ENCODE peak calls at places on chromosome 18, in four cellular contexts. C is DMS 273 treated with DMSO at 0.1 percent for 48 hours; V is NCI-H1417; B is stimulated activated CD4-positive, alpha-beta T cell treated with anti-CD3 and anti-CD28 coated beads, Interleukin-15, amount 100 ng/mL, for 24 hours. G is an unnamed sample.

GRCh38 chr18:79903787-79904356 is 47.6 kb downstream of the SLC66A2 start:
- DNase-seq in C (no peak), V (no peak), B (no peak), G (no peak)

GRCh38 chr18:43405097-43405496 is 127.8 kb upstream of the SYT4 start:
- DNase-seq in C (no peak), V (peak; percentile 19), B (no peak), G (no peak)

GRCh38 chr18:63518178-63519012 is 23.8 kb upstream of the SERPINB12 start:
- DNase-seq in C (peak; percentile 18), V (peak; percentile 98), B (peak; percentile 60), G (peak; percentile 56)

GRCh38 chr18:55316615-55317184 is 271.3 kb downstream of the TCF4 start:
- DNase-seq in C (no peak), V (peak; percentile 70), B (no peak), G (no peak)

GRCh38 chr18:30177056-30177455 is 865.5 kb downstream of the DSC3 start:
- DNase-seq in C (no peak), V (no peak), B (no peak), G (no peak)

GRCh38 chr18:22307528-22307927 is 110.2 kb downstream of the CTAGE1 start:
- DNase-seq in C (no peak), V (no peak), B (no peak), G (no peak)

GRCh38 chr18:76805221-76805620 is 17.1 kb upstream of the ZNF236 start:
- DNase-seq in C (no peak), V (no peak), B (no peak), G (peak; percentile 1)

GRCh38 chr18:36499938-36500337 is 202.4 kb downstream of the FHOD3 start:
- DNase-seq in C (no peak), V (no peak), B (no peak), G (no peak)

GRCh38 chr18:23658296-23658695 is 4.4 kb downstream of the ANKRD29 start:
- DNase-seq in C (no peak), V (no peak), B (no peak), G (no peak)

GRCh38 chr18:79681484-79682387 is 2.1 kb downstream of the CTDP1 start:
- DNase-seq in C (no peak), V (no peak), B (peak; percentile 80), G (no peak)

GRCh38 chr18:72942766-72943165 is 75.0 kb upstream of the NETO1 start:
- DNase-seq in C (no peak), V (no peak), B (no peak), G (no peak)

GRCh38 chr18:49238433-49239042 is 221.9 kb downstream of the DYM start:
- DNase-seq in C (no peak), V (peak; percentile 63), B (no peak), G (no peak)

GRCh38 chr18:5868218-5868904 is 27.0 kb downstream of the TMEM200C start:
- DNase-seq in C (peak; percentile 66), V (peak; percentile 48), B (peak; percentile 44), G (peak; percentile 58)

GRCh38 chr18:64202836-64203235 is 53.9 kb upstream of the LINC00305 start:
- DNase-seq in C (no peak), V (no peak), B (no peak), G (no peak)

GRCh38 chr18:10536270-10536669 is 10.4 kb downstream of the NAPG start:
- DNase-seq in C (no peak), V (no peak), B (no peak), G (no peak)

GRCh38 chr18:48529796-48530195 is 9.0 kb upstream of the CTIF start:
- DNase-seq in C (no peak), V (peak; percentile 48), B (no peak), G (no peak)

GRCh38 chr18:61471832-61472406 is 138.7 kb downstream of the CDH20 start:
- DNase-seq in C (no peak), V (peak; percentile 94), B (no peak), G (no peak)

GRCh38 chr18:64785686-64786085 is 636.8 kb upstream of the LINC00305 start:
- DNase-seq in C (no peak), V (no peak), B (no peak), G (no peak)

GRCh38 chr18:12848405-12848804 is 35.6 kb downstream of the PTPN2 start:
- DNase-seq in C (no peak), V (no peak), B (no peak), G (no peak)

GRCh38 chr18:34780856-34781255 is 70.8 kb downstream of the DTNA start:
- DNase-seq in C (no peak), V (no peak), B (no peak), G (no peak)

GRCh38 chr18:79333046-79333445 is 62.7 kb upstream of the NFATC1 start:
- DNase-seq in C (no peak), V (no peak), B (no peak), G (no peak)

GRCh38 chr18:3447895-3448844 is 1.8 kb upstream of the TGIF1 start:
- DNase-seq in C (peak; percentile 96), V (peak; percentile 95), B (peak; percentile 91), G (peak; percentile 83)

GRCh38 chr18:48446582-48447225 is 37.5 kb upstream of the ZBTB7C start:
- DNase-seq in C (peak; percentile 56), V (peak; percentile 92), B (peak; percentile 82), G (peak; percentile 60)

GRCh38 chr18:60053747-60054304 is 154.0 kb downstream of the PMAIP1 start:
- DNase-seq in C (no peak), V (peak; percentile 71), B (no peak), G (no peak)

GRCh38 chr18:40962784-40963183 is 992.2 kb upstream of the PIK3C3 start:
- DNase-seq in C (no peak), V (no peak), B (no peak), G (no peak)

GRCh38 chr18:22710628-22711380 is 222.3 kb upstream of the RBBP8 start:
- DNase-seq in C (no peak), V (no peak), B (no peak), G (no peak)

GRCh38 chr18:77063256-77063655 is 69.3 kb downstream of the MBP start:
- DNase-seq in C (no peak), V (no peak), B (peak; percentile 87), G (no peak)

GRCh38 chr18:79818631-79819030 is 20.9 kb downstream of the KCNG2 start:
- DNase-seq in C (no peak), V (no peak), B (no peak), G (no peak)

GRCh38 chr18:50695431-50696176 is 124.2 kb downstream of the MRO start:
- DNase-seq in C (no peak), V (peak; percentile 70), B (no peak), G (no peak)

GRCh38 chr18:31241900-31242409 is 76.0 kb upstream of the DSG1 start:
- DNase-seq in C (no peak), V (peak; percentile 41), B (no peak), G (no peak)

GRCh38 chr18:21085579-21086161 is 25.9 kb downstream of the ROCK1 start:
- DNase-seq in C (no peak), V (no peak), B (no peak), G (no peak)

GRCh38 chr18:62634471-62634870 is 80.9 kb upstream of the PHLPP1 start:
- DNase-seq in C (no peak), V (no peak), B (no peak), G (no peak)

GRCh38 chr18:2907459-2908145 is 60.8 kb downstream of the EMILIN2 start:
- DNase-seq in C (no peak), V (no peak), B (no peak), G (no peak)

GRCh38 chr18:48003426-48004349 is 73.2 kb upstream of the SMAD2 start:
- DNase-seq in C (no peak), V (peak; percentile 25), B (no peak), G (no peak)

GRCh38 chr18:71951021-71951420 is 593.1 kb downstream of the CBLN2 start:
- DNase-seq in C (no peak), V (no peak), B (no peak), G (no peak)

GRCh38 chr18:43665239-43665788 is 388.0 kb upstream of the SYT4 start:
- DNase-seq in C (no peak), V (no peak), B (no peak), G (no peak)

G was measured in NCI-H1694 treated with DMSO at 0.1 percent for 48 hours.